ENCODE peak calls at places on chromosomes 2 and 18, in ten cellular contexts. V is A549, E is foreskin fibroblast, D is GM20000, G is ACHN, F is fibroblast of pulmonary artery, Y is upper lobe of right lung, M is astrocyte of the spinal cord, U is amniotic stem cell, L is heart right ventricle. I is an unnamed sample.

GRCh38 chr2:151111599-151112278 is 149.9 kb downstream of the RBM43 start:
- DNase-seq in V (no peak), E (peak), D (no peak), G (peak), F (peak), Y (no peak), M (peak), U (peak), L (no peak), I (peak)

GRCh38 chr2:232352511-232353091 is 25.9 kb upstream of the ALPP start:
- DNase-seq in V (no peak), E (no peak), D (no peak), G (no peak), F (no peak), Y (peak), M (no peak), U (no peak), L (no peak), I (no peak)

GRCh38 chr2:199923924-199924323 is 12.8 kb downstream of the C2orf69 start:
- DNase-seq in V (no peak), E (no peak), D (no peak), G (no peak), F (no peak), Y (no peak), M (no peak), U (no peak), L (no peak), I (no peak)

GRCh38 chr2:14717131-14717530 is 84.6 kb downstream of the LRATD1 start:
- DNase-seq in V (no peak), E (no peak), D (no peak), G (no peak), F (no peak), Y (no peak), M (no peak), U (no peak), L (no peak), I (no peak)

GRCh38 chr2:241412144-241412543 is 56.1 kb downstream of the FARP2 start:
- DNase-seq in V (no peak), E (peak), D (no peak), G (no peak), F (peak), Y (no peak), M (peak), U (no peak), L (no peak), I (peak)

GRCh38 chr2:101446869-101447268 is 28.0 kb downstream of the RFX8 start:
- DNase-seq in V (no peak), E (peak), D (no peak), G (no peak), F (peak), Y (no peak), M (peak), U (no peak), L (no peak), I (peak)

GRCh38 chr2:85504434-85505261 is 34.3 kb upstream of the MAT2A start:
- DNase-seq in V (peak), E (peak), D (no peak), G (peak), F (peak), Y (no peak), M (peak), U (peak), L (peak), I (peak)

GRCh38 chr2:45168731-45169338 is 159.6 kb upstream of the SIX2 start:
- DNase-seq in V (peak), E (peak), D (peak), G (peak), F (no peak), Y (no peak), M (peak), U (no peak), L (no peak), I (peak)

GRCh38 chr2:100767224-100767653 is 52.7 kb upstream of the NPAS2 start:
- DNase-seq in V (no peak), E (peak), D (no peak), G (no peak), F (peak), Y (no peak), M (peak), U (peak), L (no peak), I (peak)

GRCh38 chr2:3319134-3319533 is 58.5 kb downstream of the EIPR1 start:
- DNase-seq in V (no peak), E (no peak), D (no peak), G (no peak), F (no peak), Y (no peak), M (no peak), U (no peak), L (no peak), I (no peak)

GRCh38 chr2:143070688-143071087 is 58.5 kb upstream of the ARHGAP15 start:
- DNase-seq in V (no peak), E (no peak), D (no peak), G (no peak), F (no peak), Y (no peak), M (no peak), U (no peak), L (no peak), I (no peak)

GRCh38 chr2:68463287-68463877 is 3.7 kb downstream of the FBXO48 start:
- DNase-seq in V (peak), E (peak), D (peak), G (peak), F (peak), Y (no peak), M (peak), U (no peak), L (no peak), I (peak)

GRCh38 chr2:230128943-230129342 is 60.2 kb upstream of the SLC16A14 start:
- DNase-seq in V (no peak), E (peak), D (no peak), G (no peak), F (peak), Y (no peak), M (peak), U (no peak), L (peak), I (no peak)

GRCh38 chr2:24164416-24164973 is 10.4 kb upstream of the FAM228A start:
- DNase-seq in V (peak), E (peak), D (peak), G (peak), F (peak), Y (peak), M (no peak), U (no peak), L (no peak), I (peak)

GRCh38 chr2:12883911-12884310 is 167.2 kb downstream of the TRIB2 start:
- DNase-seq in V (no peak), E (peak), D (no peak), G (no peak), F (peak), Y (no peak), M (no peak), U (no peak), L (no peak), I (peak)

GRCh38 chr18:67410075-67410474 is 106.4 kb downstream of the DSEL start:
- DNase-seq in V (no peak), E (no peak), D (no peak), G (no peak), F (peak), Y (no peak), M (no peak), U (no peak), L (no peak), I (no peak)

GRCh38 chr2:114265256-114265655 is 177.2 kb upstream of the DPP10 start:
- DNase-seq in V (no peak), E (no peak), D (no peak), G (no peak), F (no peak), Y (no peak), M (no peak), U (no peak), L (no peak), I (no peak)

GRCh38 chr2:545228-545627 is 132.0 kb downstream of the TMEM18 start:
- DNase-seq in V (no peak), E (no peak), D (no peak), G (no peak), F (no peak), Y (no peak), M (no peak), U (no peak), L (no peak), I (no peak)

GRCh38 chr2:238691596-238692491 is 156.0 kb upstream of the TWIST2 start:
- DNase-seq in V (no peak), E (peak), D (no peak), G (no peak), F (no peak), Y (no peak), M (no peak), U (no peak), L (no peak), I (no peak)

GRCh38 chr2:20567926-20568179 is 83.0 kb downstream of the HS1BP3 start:
- DNase-seq in V (no peak), E (no peak), D (no peak), G (no peak), F (no peak), Y (peak), M (no peak), U (no peak), L (no peak), I (no peak)

GRCh38 chr2:185608799-185609198 is 129.8 kb upstream of the FSIP2 start:
- DNase-seq in V (no peak), E (no peak), D (no peak), G (peak), F (no peak), Y (no peak), M (peak), U (no peak), L (no peak), I (no peak)

GRCh38 chr2:239776441-239777033 is 248.6 kb downstream of the NDUFA10 start:
- DNase-seq in V (no peak), E (no peak), D (no peak), G (no peak), F (no peak), Y (peak), M (no peak), U (no peak), L (no peak), I (no peak)

GRCh38 chr18:78330761-78331160 is 648.9 kb upstream of the SALL3 start:
- DNase-seq in V (no peak), E (no peak), D (no peak), G (no peak), F (no peak), Y (no peak), M (no peak), U (no peak), L (no peak), I (peak)

GRCh38 chr2:188404341-188405004 is 112.8 kb downstream of the GULP1 start:
- DNase-seq in V (no peak), E (no peak), D (no peak), G (peak), F (no peak), Y (no peak), M (peak), U (no peak), L (no peak), I (peak)

GRCh38 chr18:12336887-12337286 is 28.8 kb downstream of the TUBB6 start:
- DNase-seq in V (no peak), E (peak), D (no peak), G (peak), F (no peak), Y (no peak), M (peak), U (no peak), L (no peak), I (peak)

GRCh38 chr2:197195591-197195990 is 115.0 kb downstream of the ANKRD44 start:
- DNase-seq in V (no peak), E (no peak), D (no peak), G (no peak), F (no peak), Y (no peak), M (no peak), U (no peak), L (no peak), I (no peak)

GRCh38 chr2:7887441-7887840 is 794.4 kb upstream of the ID2 start:
- DNase-seq in V (no peak), E (peak), D (no peak), G (no peak), F (no peak), Y (no peak), M (no peak), U (no peak), L (no peak), I (no peak)

GRCh38 chr18:44943201-44943881 is 262.7 kb downstream of the SETBP1 start:
- DNase-seq in V (no peak), E (no peak), D (no peak), G (peak), F (peak), Y (no peak), M (peak), U (no peak), L (no peak), I (peak)

GRCh38 chr2:40535891-40536290 is 84.0 kb upstream of the SLC8A1 start:
- DNase-seq in V (no peak), E (no peak), D (no peak), G (no peak), F (no peak), Y (no peak), M (no peak), U (no peak), L (no peak), I (no peak)

GRCh38 chr2:241903121-241904010 is 33.8 kb downstream of the RTP5 start:
- DNase-seq in V (no peak), E (no peak), D (no peak), G (no peak), F (no peak), Y (peak), M (no peak), U (no peak), L (no peak), I (no peak)

GRCh38 chr18:31097666-31098065 is 4.6 kb downstream of the DSC2 start:
- DNase-seq in V (no peak), E (no peak), D (no peak), G (no peak), F (no peak), Y (no peak), M (no peak), U (no peak), L (no peak), I (no peak)

GRCh38 chr2:108605947-108606346 is 71.7 kb downstream of the LIMS1 start:
- DNase-seq in V (no peak), E (no peak), D (no peak), G (no peak), F (no peak), Y (no peak), M (no peak), U (no peak), L (no peak), I (no peak)

I was measured in Daoy.